ENCODE peak calls at places on chromosomes 4 and X, in seven cellular contexts. W is cardiac muscle cell; D is H1; Q is CD8-positive, alpha-beta T cell; H is breast epithelium; O is psoas muscle; F is CD4-positive, alpha-beta memory T cell. R is an unnamed sample. For H3K4me1 and H3K27me3, the result is how much of the 10 kb centered on the place peaks cover.

GRCh38 chrX:50768801-50769200 is 45.2 kb downstream of the SHROOM4 start:
- DNase-seq in W (no peak), D (no peak), Q (no peak), H (no peak), O (no peak), F (no peak), R (no peak)

GRCh38 chr4:79756496-79756895 is 316.5 kb downstream of the ANTXR2 start:
- DNase-seq in W (no peak), D (no peak), Q (no peak), H (no peak), O (no peak), F (no peak), R (no peak)

GRCh38 chr4:4355302-4355701 is 31.6 kb upstream of the NSG1 start:
- DNase-seq in W (no peak), D (no peak), Q (no peak), H (no peak), O (no peak), F (no peak), R (no peak)

GRCh38 chr4:17762705-17763104 is 18.7 kb downstream of the FAM184B start:
- DNase-seq in W (peak), D (no peak), Q (no peak), H (no peak), O (no peak), F (no peak), R (no peak)

GRCh38 chr4:102598759-102599379 is 97.7 kb downstream of the NFKB1 start:
- DNase-seq in W (no peak), D (no peak), Q (no peak), H (no peak), O (no peak), F (no peak), R (no peak)

GRCh38 chr4:173001571-173001970 is 167.0 kb upstream of the GALNT7 start:
- DNase-seq in W (no peak), D (no peak), Q (no peak), H (no peak), O (no peak), F (no peak), R (no peak)

GRCh38 chrX:129545408-129545807 is 5.3 kb downstream of the OCRL start:
- DNase-seq in W (no peak), D (no peak), Q (no peak), H (no peak), O (no peak), F (no peak), R (no peak)

GRCh38 chr4:25837107-25837506 is 25.7 kb downstream of the SEL1L3 start:
- DNase-seq in W (no peak), D (no peak), Q (no peak), H (no peak), O (no peak), F (no peak), R (no peak)

GRCh38 chrX:135484636-135485289 is 35.7 kb upstream of the INTS6L start:
- DNase-seq in W (peak), D (no peak), Q (no peak), H (no peak), O (no peak), F (peak), R (no peak)

GRCh38 chr4:13860126-13860525 is 232.6 kb upstream of the BOD1L1 start:
- DNase-seq in W (no peak), D (no peak), Q (no peak), H (no peak), O (no peak), F (no peak), R (no peak)

GRCh38 chr4:142098380-142098779 is 462.0 kb downstream of the IL15 start:
- DNase-seq in W (no peak), D (no peak), Q (no peak), H (no peak), O (no peak), F (no peak), R (no peak)

GRCh38 chrX:68832101-68832416 is 3.2 kb downstream of the EFNB1 start:
- DNase-seq in W (peak), D (peak), Q (no peak), H (no peak), O (peak), F (no peak), R (no peak)

GRCh38 chr4:115851918-115852766 is 738.7 kb upstream of the NDST4 start:
- DNase-seq in W (peak), D (peak), Q (no peak), H (no peak), O (no peak), F (peak), R (no peak)

GRCh38 chr4:55031158-55031557 is 94.2 kb downstream of the KDR start:
- DNase-seq in W (no peak), D (no peak), Q (no peak), H (no peak), O (no peak), F (no peak), R (no peak)

GRCh38 chr4:36255575-36255974 is 11.3 kb upstream of the ARAP2 start:
- DNase-seq in W (no peak), D (no peak), Q (peak), H (no peak), O (no peak), F (peak), R (peak)

GRCh38 chr4:158008551-158009218 is 164.1 kb downstream of the GASK1B start:
- DNase-seq in W (no peak), D (no peak), Q (no peak), H (no peak), O (no peak), F (no peak), R (no peak)

GRCh38 chrX:154444755-154445246 is 860 bp downstream of the FAM50A start:
- DNase-seq in W (no peak), D (no peak), Q (no peak), H (no peak), O (no peak), F (no peak), R (no peak)

GRCh38 chr4:174318829-174319764 is 35.4 kb downstream of the CEP44 start:
- DNase-seq in W (peak), D (no peak), Q (no peak), H (no peak), O (no peak), F (peak), R (peak)

GRCh38 chrX:150772150-150772970 is 79.2 kb downstream of the MTMR1 start:
- DNase-seq in W (peak), D (peak), Q (peak), H (peak), O (peak), F (peak), R (peak)

GRCh38 chr4:2006956-2007653 is 1.7 kb downstream of the NELFA start:
- DNase-seq in W (no peak), D (no peak), Q (no peak), H (no peak), O (no peak), F (no peak), R (no peak)

GRCh38 chr4:176302283-176303275 is 17.2 kb upstream of the SPCS3 start:
- DNase-seq in W (no peak), D (no peak), Q (no peak), H (no peak), O (no peak), F (no peak), R (no peak)

GRCh38 chr4:140884431-140885058 is 128.4 kb upstream of the TBC1D9 start:
- DNase-seq in W (peak), D (peak), Q (no peak), H (no peak), O (no peak), F (no peak), R (no peak)

GRCh38 chrX:17697191-17697590 is 40.1 kb upstream of the SCML1 start:
- DNase-seq in W (no peak), D (no peak), Q (no peak), H (no peak), O (no peak), F (no peak), R (no peak)

GRCh38 chrX:9847071-9847470 is 60.8 kb downstream of the SHROOM2 start:
- DNase-seq in W (peak), D (no peak), Q (no peak), H (no peak), O (no peak), F (no peak), R (no peak)

GRCh38 chr4:121786221-121786620 is 14.9 kb upstream of the EXOSC9 start:
- DNase-seq in W (no peak), D (no peak), Q (no peak), H (no peak), O (no peak), F (no peak), R (no peak)

GRCh38 chr4:169238445-169238844 is 32.3 kb downstream of the SH3RF1 start:
- DNase-seq in W (no peak), D (no peak), Q (no peak), H (no peak), O (no peak), F (no peak), R (no peak)

GRCh38 chr4:155491336-155492131 is 114.8 kb upstream of the MAP9 start:
- DNase-seq in W (no peak), D (no peak), Q (no peak), H (no peak), O (no peak), F (no peak), R (no peak)

GRCh38 chr4:173883821-173884220 is 353.8 kb upstream of the HAND2 start:
- DNase-seq in W (no peak), D (no peak), Q (no peak), H (no peak), O (no peak), F (no peak), R (no peak)

GRCh38 chr4:22434895-22435294 is 81.0 kb downstream of the ADGRA3 start:
- DNase-seq in W (peak), D (no peak), Q (no peak), H (no peak), O (no peak), F (no peak), R (no peak)

GRCh38 chr4:139242511-139243051 is 37.4 kb downstream of the MGARP start:
- DNase-seq in W (no peak), D (no peak), Q (no peak), H (no peak), O (no peak), F (no peak), R (no peak)

GRCh38 chrX:152895724-152896420 is 2.0 kb upstream of the ZNF185 start:
- DNase-seq in W (no peak), D (no peak), Q (no peak), H (peak), O (no peak), F (no peak), R (no peak)

GRCh38 chr4:185143596-185143969 is 517 bp downstream of the SLC25A4 start:
- DNase-seq in W (peak), D (no peak), Q (no peak), H (peak), O (peak), F (peak), R (peak)

GRCh38 chr4:84778041-84778440 is 188.4 kb downstream of the WDFY3 start:
- DNase-seq in W (no peak), D (no peak), Q (no peak), H (no peak), O (no peak), F (no peak), R (no peak)

GRCh38 chrX:28099166-28099565 is 117.9 kb upstream of the DCAF8L1 start:
- DNase-seq in W (no peak), D (no peak), Q (no peak), H (no peak), O (no peak), F (no peak), R (no peak)

GRCh38 chr4:113976937-113977855 is 2.3 kb downstream of the ARSJ start:
- DNase-seq in W (no peak), D (no peak), Q (no peak), H (no peak), O (no peak), F (no peak), R (no peak)

DNA sequence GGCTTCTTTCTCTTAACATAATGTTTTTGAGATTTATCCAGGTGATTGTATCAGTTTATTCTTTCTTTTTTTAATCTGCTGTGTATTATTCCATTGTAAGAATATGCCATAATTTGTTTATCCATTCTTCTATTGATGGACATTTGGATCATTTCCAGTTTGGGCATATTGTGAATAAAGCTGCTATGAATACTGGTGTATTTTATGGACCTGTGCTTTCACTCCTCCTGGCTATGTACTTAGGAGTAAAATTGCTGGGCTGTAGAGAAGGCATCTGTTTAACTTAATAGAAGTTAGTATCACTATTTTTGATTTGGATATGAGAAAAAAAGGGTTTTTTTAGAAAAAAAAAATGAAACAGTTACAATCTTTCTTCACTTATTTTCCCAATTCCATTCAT is 50.0 kb upstream of the FAM9C start:
- DNase-seq in W (no peak), D (no peak), Q (no peak), H (no peak), O (no peak), F (no peak), R (no peak)
- H3K27ac ChIP-seq in W (no peak), D (no peak), Q (no peak), H (no peak), O (no peak), F (peak), R (peak)

GRCh38 chrX:123581586-123581985 is 151.3 kb downstream of the THOC2 start:
- DNase-seq in W (no peak), D (no peak), Q (no peak), H (no peak), O (no peak), F (no peak), R (no peak)
- H3K4me1 ChIP-seq in W (under half), D (under half), Q (under half), H (under half), O (under half), F (under half), R (under half)

GRCh38 chrX:155864655-155865054 is 16.5 kb upstream of the VAMP7 start:
- DNase-seq in W (no peak), D (no peak), Q (no peak), H (no peak), O (no peak), F (no peak), R (no peak)
- H3K27me3 ChIP-seq in W (under half), D (under half), Q (under half), H (under half), O (under half), F (under half), R (under half)

GRCh38 chr4:88958080-88958479 is 98.9 kb downstream of the FAM13A start:
- DNase-seq in W (no peak), D (no peak), Q (no peak), H (no peak), O (no peak), F (no peak), R (no peak)

GRCh38 chr4:88953400-88953799 is 103.6 kb downstream of the FAM13A start:
- DNase-seq in W (no peak), D (no peak), Q (no peak), H (no peak), O (no peak), F (no peak), R (no peak)

GRCh38 chr4:88960576-88960975 is 96.4 kb downstream of the FAM13A start:
- DNase-seq in W (no peak), D (no peak), Q (no peak), H (no peak), O (no peak), F (no peak), R (no peak)

GRCh38 chr4:88962430-88962829 is 94.6 kb downstream of the FAM13A start:
- DNase-seq in W (no peak), D (no peak), Q (no peak), H (no peak), O (no peak), F (no peak), R (no peak)

DNA sequence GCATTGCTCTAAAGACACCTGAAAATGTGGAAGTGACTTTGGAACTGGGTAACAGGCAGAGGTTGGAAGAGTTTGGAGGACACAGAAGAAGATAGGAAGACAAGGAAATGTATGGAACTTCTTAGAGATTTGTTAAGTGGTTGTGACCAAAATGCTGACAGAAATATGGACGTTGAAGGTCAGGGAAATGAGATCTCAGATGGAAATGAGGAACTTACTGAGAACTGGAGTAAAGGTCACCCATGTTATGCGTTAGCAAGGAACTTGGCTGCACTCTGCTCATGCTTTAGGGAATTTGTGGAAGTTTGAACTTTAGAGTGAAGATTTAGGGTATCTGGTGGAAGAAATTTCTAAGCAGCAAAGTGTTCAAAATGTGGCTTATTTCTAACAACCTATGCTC is 99.4 kb downstream of the FAM13A start:
- DNase-seq in W (no peak), D (no peak), Q (no peak), H (no peak), O (no peak), F (no peak), R (no peak)
- H3K27ac ChIP-seq in W (no peak), D (no peak), Q (no peak), H (no peak), O (no peak), F (no peak), R (peak)

DNA sequence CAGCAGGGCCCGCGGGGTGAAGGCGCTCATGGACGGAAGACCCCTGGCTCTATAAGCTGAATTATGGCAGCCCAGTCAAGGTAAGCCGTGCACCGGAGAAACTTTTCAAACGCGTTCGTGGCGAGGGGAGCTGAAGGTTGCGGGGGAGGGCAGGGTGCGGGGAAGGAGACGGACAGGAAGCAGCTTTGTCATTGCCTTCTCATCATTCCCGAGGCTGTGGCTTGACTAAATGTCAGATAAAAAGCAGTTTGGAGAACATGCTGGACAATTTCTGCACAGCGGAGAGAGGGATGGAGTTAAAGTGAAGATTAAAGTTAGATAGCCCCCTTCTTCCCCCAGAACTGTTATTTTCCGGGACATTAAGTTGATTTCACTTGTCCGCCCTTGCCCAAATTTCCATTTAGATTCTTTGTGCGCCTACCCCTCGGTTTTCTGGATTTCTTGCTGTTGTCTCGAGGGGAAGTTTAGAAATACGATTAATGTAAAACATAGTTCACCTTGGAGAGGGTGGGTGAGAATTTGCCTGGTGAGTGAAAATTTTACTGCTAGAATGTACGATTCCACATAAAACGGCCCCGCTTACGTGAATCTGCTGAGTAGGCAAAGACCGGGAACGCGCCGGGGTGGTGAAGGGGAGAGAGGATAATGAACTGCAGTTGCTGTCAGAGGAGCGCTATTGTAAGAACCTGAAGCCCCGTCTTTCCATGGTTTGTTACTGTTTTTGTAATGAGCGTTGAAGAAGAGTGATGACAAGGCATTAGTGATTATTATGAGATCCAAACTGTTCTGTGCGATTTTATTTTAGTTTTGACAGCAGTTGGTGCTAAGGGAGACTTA is 72.8 kb downstream of the AFF1 start:
- DNase-seq in W (peak), D (no peak), Q (no peak), H (peak), O (peak), F (peak), R (peak)
- H3K4me1 ChIP-seq in W (under half), D (under half), Q (under half), H (under half), O (half or more), F (half or more), R (half or more)

GRCh38 chr4:152190907-152191306 is 345.0 kb downstream of the FBXW7 start:
- DNase-seq in W (no peak), D (no peak), Q (no peak), H (no peak), O (no peak), F (no peak), R (no peak)

GRCh38 chr4:152185786-152186540 is 349.9 kb downstream of the FBXW7 start:
- DNase-seq in W (no peak), D (no peak), Q (no peak), H (no peak), O (no peak), F (no peak), R (no peak)

GRCh38 chr4:152187693-152188092 is 348.2 kb downstream of the FBXW7 start:
- DNase-seq in W (no peak), D (no peak), Q (no peak), H (no peak), O (no peak), F (no peak), R (no peak)

GRCh38 chr4:152189451-152190179 is 346.3 kb downstream of the FBXW7 start:
- DNase-seq in W (no peak), D (no peak), Q (no peak), H (no peak), O (no peak), F (no peak), R (no peak)

GRCh38 chr4:152188801-152189200 is 347.1 kb downstream of the FBXW7 start:
- DNase-seq in W (peak), D (no peak), Q (no peak), H (no peak), O (no peak), F (no peak), R (no peak)
- H3K27me3 ChIP-seq in W (under half), D (under half), Q (under half), H (under half), O (under half), F (under half), R (under half)

R was measured in CD8-positive, alpha-beta memory T cell.